ENCODE peak calls at places on chromosomes 4 and X, in four cellular contexts. A is stimulated activated CD8-positive, alpha-beta memory T cell treated with anti-CD3 and anti-CD28 coated beads, Interleukin-15, amount 100 ng/mL, for 24 hours; S is NCI-H1092 treated with DMSO at 0.1 percent for 48 hours; R is HS-5. U is an unnamed sample.

GRCh38 chrX:121333942-121334341 is 286.5 kb downstream of the GLUD2 start:
- DNase-seq in R (no peak), S (no peak), A (no peak), U (no peak)

GRCh38 chrX:16711219-16712115 is 1.0 kb downstream of the CTPS2 start:
- DNase-seq in S (peak), A (no peak), R (no peak), U (peak)

GRCh38 chrX:77979870-77980269 is 10.4 kb upstream of the PGAM4 start:
- DNase-seq in A (no peak), R (no peak), S (no peak), U (no peak)

GRCh38 chr4:128060130-128060619 is 937 bp upstream of the LARP1B start:
- DNase-seq in A (no peak), R (no peak), S (no peak), U (no peak)

GRCh38 chr4:15682790-15683495 is 1.3 kb downstream of the FAM200B start:
- DNase-seq in R (no peak), S (no peak), A (no peak), U (no peak)

GRCh38 chr4:139606600-139607301 is 50.7 kb upstream of the SETD7 start:
- DNase-seq in R (no peak), A (no peak), S (no peak), U (no peak)

GRCh38 chr4:152968806-152969394 is 32.8 kb downstream of the FHDC1 start:
- DNase-seq in A (no peak), R (no peak), S (no peak), U (no peak)

GRCh38 chr4:77922158-77923094 is 59.8 kb downstream of the MRPL1 start:
- DNase-seq in A (no peak), R (peak), S (no peak), U (no peak)

GRCh38 chrX:32571579-32571978 is 639.8 kb downstream of the DMD start:
- DNase-seq in S (no peak), R (no peak), A (no peak), U (no peak)

GRCh38 chrX:64191281-64192010 is 14.1 kb downstream of the AMER1 start:
- DNase-seq in A (no peak), S (no peak), R (no peak), U (no peak)

GRCh38 chrX:68433155-68433980 is at the start of gene OPHN1:
- DNase-seq in S (no peak), A (no peak), R (no peak), U (peak)

GRCh38 chrX:18974993-18975392 is 8.9 kb downstream of the PHKA2 start:
- DNase-seq in A (no peak), S (no peak), R (no peak), U (no peak)

GRCh38 chr4:101200561-101200960 is 146.8 kb downstream of the PPP3CA start:
- DNase-seq in A (no peak), S (no peak), R (peak), U (no peak)

GRCh38 chrX:16946971-16947562 is 609 bp downstream of the REPS2 start:
- DNase-seq in A (no peak), S (peak), R (no peak), U (peak)

GRCh38 chr4:16717266-16717970 is 181.0 kb downstream of the LDB2 start:
- DNase-seq in S (no peak), R (no peak), A (no peak), U (no peak)

U was measured in NCI-H524.